ENCODE peak calls at places on chromosomes 16 and 17, in five cellular contexts. P is ureter, G is AG08396, C is RKO, Z is A549. I is an unnamed sample.
A peak's percentile ranks its signal among the peaks of the same experiment; 100 is the strongest.

GRCh38 chr17:81717766-81718089 is 5.6 kb downstream of the SLC25A10 start:
- DNase-seq in Z (no peak), P (no peak), G (no peak), C (no peak), I (no peak)

GRCh38 chr16:83068686-83069085 is 441.9 kb downstream of the CDH13 start:
- DNase-seq in G (no peak), P (no peak), Z (no peak), C (no peak), I (no peak)

GRCh38 chr17:45302649-45303173 is 14.1 kb downstream of the MAP3K14 start:
- DNase-seq in C (no peak), P (no peak), Z (no peak), G (no peak), I (no peak)

GRCh38 chr17:4901648-4902344 is 1.1 kb downstream of the CHRNE start:
- DNase-seq in P (no peak), Z (no peak), G (no peak), C (no peak), I (no peak)

GRCh38 chr16:49484454-49484853 is 110.8 kb downstream of the C16orf78 start:
- DNase-seq in P (peak; percentile 67), C (no peak), G (peak; percentile 71), Z (peak; percentile 46), I (peak; percentile 22)

GRCh38 chr17:81867123-81867951 is 3.8 kb downstream of the ARHGDIA start:
- DNase-seq in C (peak; percentile 51), Z (no peak), G (no peak), P (no peak), I (no peak)

GRCh38 chr17:66755101-66755943 is 79.6 kb upstream of the CACNG5 start:
- DNase-seq in C (no peak), G (no peak), P (no peak), Z (no peak), I (no peak)

GRCh38 chr16:13337482-13337881 is 436.1 kb downstream of the SHISA9 start:
- DNase-seq in G (no peak), P (no peak), Z (no peak), C (no peak), I (no peak)

GRCh38 chr17:31508310-31509094 is 117.0 kb downstream of the RAB11FIP4 start:
- DNase-seq in C (no peak), P (no peak), G (no peak), Z (peak; percentile 31), I (no peak)

GRCh38 chr16:53991181-53992056 is 287.5 kb downstream of the FTO start:
- DNase-seq in C (no peak), Z (no peak), G (peak; percentile 26), P (no peak), I (peak; percentile 51)

GRCh38 chr17:45667591-45668171 is 116.4 kb upstream of the CRHR1 start:
- DNase-seq in C (no peak), Z (no peak), G (no peak), P (no peak), I (no peak)

GRCh38 chr16:81243927-81244326 is 5.4 kb downstream of the BCO1 start:
- DNase-seq in P (no peak), C (no peak), G (no peak), Z (no peak), I (no peak)

GRCh38 chr17:68301438-68301959 is 10.2 kb downstream of the ARSG start:
- DNase-seq in G (no peak), C (no peak), P (no peak), Z (no peak), I (no peak)

GRCh38 chr17:19554393-19554792 is 20.7 kb downstream of the SLC47A1 start:
- DNase-seq in Z (no peak), P (no peak), G (no peak), C (no peak), I (no peak)

GRCh38 chr17:78364436-78365281 is 4.8 kb upstream of the SOCS3 start:
- DNase-seq in Z (no peak), P (no peak), C (no peak), G (no peak), I (no peak)

GRCh38 chr17:74449306-74449705 is 17.1 kb upstream of the CD300A start:
- DNase-seq in C (no peak), P (no peak), Z (no peak), G (no peak), I (no peak)

GRCh38 chr17:77515227-77515626 is 374.5 kb downstream of the SEC14L1 start:
- DNase-seq in P (no peak), C (no peak), G (no peak), Z (no peak), I (no peak)

GRCh38 chr17:54408741-54409140 is 491.9 kb upstream of the TOM1L1 start:
- DNase-seq in P (no peak), C (no peak), Z (no peak), G (no peak), I (no peak)

GRCh38 chr17:57016764-57017116 is 38.8 kb downstream of the SCPEP1 start:
- DNase-seq in Z (no peak), P (peak; percentile 53), C (no peak), G (no peak), I (peak; percentile 87)

GRCh38 chr16:82882249-82882648 is 255.5 kb downstream of the CDH13 start:
- DNase-seq in Z (no peak), G (no peak), C (no peak), P (no peak), I (no peak)

GRCh38 chr17:4206945-4207344 is 56.8 kb downstream of the ANKFY1 start:
- DNase-seq in Z (no peak), C (no peak), G (no peak), P (no peak), I (no peak)

GRCh38 chr17:77127735-77128361 is 12.9 kb upstream of the SEC14L1 start:
- DNase-seq in Z (no peak), P (peak; percentile 58), C (no peak), G (no peak), I (peak; percentile 22)

GRCh38 chr16:84740596-84741071 is 40.8 kb downstream of the USP10 start:
- DNase-seq in P (no peak), C (no peak), Z (no peak), G (no peak), I (no peak)

GRCh38 chr17:49572806-49573420 is 2.8 kb upstream of the NXPH3 start:
- DNase-seq in Z (no peak), G (no peak), P (no peak), C (no peak), I (no peak)

GRCh38 chr16:2033057-2033911 is 6.6 kb downstream of the NHERF2 start:
- DNase-seq in G (peak; percentile 81), Z (no peak), C (no peak), P (no peak), I (no peak)

GRCh38 chr17:32483451-32484019 is 3.3 kb upstream of the CDK5R1 start:
- DNase-seq in P (peak; percentile 67), C (peak; percentile 67), Z (peak; percentile 69), G (peak; percentile 66), I (peak; percentile 36)

GRCh38 chr16:58119509-58119845 is 9.7 kb downstream of the CFAP20 start:
- DNase-seq in C (no peak), Z (no peak), G (no peak), P (no peak), I (no peak)

GRCh38 chr16:66979011-66979717 is 9.2 kb upstream of the CES4A start:
- DNase-seq in Z (no peak), P (no peak), C (no peak), G (no peak), I (no peak)

GRCh38 chr17:66260265-66260664 is 31.1 kb upstream of the APOH start:
- DNase-seq in C (no peak), P (no peak), G (no peak), Z (no peak), I (no peak)

GRCh38 chr17:42017866-42018200 is 594 bp upstream of the DNAJC7 start:
- DNase-seq in Z (no peak), P (no peak), C (peak; percentile 84), G (no peak), I (no peak)

GRCh38 chr16:89693289-89693731 is 6.8 kb downstream of the CDK10 start:
- DNase-seq in C (no peak), G (no peak), P (no peak), Z (no peak), I (no peak)

GRCh38 chr17:76593338-76593737 is 7.7 kb upstream of the ST6GALNAC2 start:
- DNase-seq in G (no peak), C (peak; percentile 32), Z (no peak), P (no peak), I (no peak)

GRCh38 chr16:83312015-83312734 is 495.6 kb upstream of the HSBP1 start:
- DNase-seq in C (no peak), G (no peak), P (no peak), Z (no peak), I (no peak)

GRCh38 chr16:85094812-85095211 is 17.5 kb downstream of the CIBAR2 start:
- DNase-seq in P (no peak), G (no peak), Z (no peak), C (no peak), I (no peak)

GRCh38 chr17:53818271-53818670 is 4.5 kb upstream of the KIF2B start:
- DNase-seq in C (no peak), G (no peak), Z (no peak), P (no peak), I (no peak)

GRCh38 chr16:85612801-85613608 is at the start of gene GSE1:
- DNase-seq in G (peak; percentile 92), C (peak; percentile 91), Z (peak; percentile 94), P (peak; percentile 94), I (peak; percentile 99)

GRCh38 chr17:49887086-49887743 is 39.3 kb upstream of the TAC4 start:
- DNase-seq in Z (no peak), P (peak; percentile 70), G (no peak), C (no peak), I (peak; percentile 78)

GRCh38 chr17:75749545-75750389 is 15.2 kb downstream of the GALK1 start:
- DNase-seq in P (peak; percentile 83), G (peak; percentile 92), Z (peak; percentile 88), C (peak; percentile 78), I (peak; percentile 76)